ENCODE peak calls at places on chromosomes 11 and 22, in seven cellular contexts. P, V, O, F, E, H and X are unnamed samples.
A peak's percentile ranks its signal among the peaks of the same experiment; 100 is the strongest.

GRCh38 chr11:69460540-69461257 is 20.8 kb upstream of the LINC01488 start:
- DNase-seq in P (peak; percentile 95), V (no peak), O (no peak), E (no peak), H (peak; percentile 69), F (no peak), X (no peak)

GRCh38 chr11:127925430-127925829 is 661.9 kb downstream of the ETS1 start:
- DNase-seq in H (no peak), P (peak; percentile 48), V (no peak), F (no peak), O (no peak), E (no peak), X (no peak)

GRCh38 chr11:17810041-17810440 is 75.5 kb downstream of the KCNC1 start:
- DNase-seq in E (no peak), H (no peak), V (no peak), P (no peak), F (no peak), O (no peak), X (no peak)

GRCh38 chr11:88414385-88414861 is 76.9 kb upstream of the CTSC start:
- DNase-seq in E (no peak), F (no peak), P (peak; percentile 68), V (no peak), H (peak; percentile 86), O (no peak), X (no peak)

GRCh38 chr11:17397311-17398002 is 9.0 kb upstream of the KCNJ11 start:
- DNase-seq in H (no peak), P (no peak), V (no peak), E (no peak), O (no peak), F (no peak), X (no peak)

GRCh38 chr22:31086703-31087330 is 5.7 kb downstream of the SMTN start:
- DNase-seq in O (no peak), E (no peak), H (no peak), F (no peak), V (no peak), P (no peak), X (no peak)

GRCh38 chr11:23509023-23509422 is 648.7 kb upstream of the CCDC179 start:
- DNase-seq in V (no peak), H (peak; percentile 36), O (no peak), F (no peak), P (peak; percentile 88), E (no peak), X (no peak)

GRCh38 chr22:49368976-49369725 is 458.5 kb downstream of the BRD1 start:
- DNase-seq in H (no peak), E (peak; percentile 38), V (no peak), O (no peak), F (peak; percentile 21), P (no peak), X (no peak)

GRCh38 chr11:120384476-120384875 is 48.3 kb downstream of the ARHGEF12 start:
- DNase-seq in E (no peak), O (no peak), F (no peak), P (no peak), V (peak; percentile 38), H (no peak), X (no peak)

GRCh38 chr11:60625262-60625661 is 74.2 kb upstream of the MS4A8 start:
- DNase-seq in V (peak; percentile 83), P (peak; percentile 23), H (peak; percentile 1), O (no peak), E (no peak), F (peak; percentile 47), X (peak; percentile 30)

GRCh38 chr11:73759520-73760065 is 1.3 kb downstream of the RAB6A start:
- DNase-seq in F (no peak), V (peak; percentile 26), P (peak; percentile 23), O (no peak), H (peak; percentile 67), E (no peak), X (peak; percentile 49)

GRCh38 chr11:7471071-7471470 is 14.2 kb upstream of the OLFML1 start:
- DNase-seq in P (no peak), V (no peak), H (no peak), O (no peak), F (no peak), E (no peak), X (peak; percentile 73)

GRCh38 chr11:114479331-114479730 is 40.1 kb downstream of the REXO2 start:
- DNase-seq in V (no peak), F (no peak), E (no peak), H (peak; percentile 36), P (peak; percentile 28), O (no peak), X (no peak)

GRCh38 chr11:119550330-119550729 is 127.4 kb upstream of the THY1 start:
- DNase-seq in F (no peak), P (no peak), H (no peak), V (no peak), E (no peak), O (no peak), X (no peak)

GRCh38 chr11:85767277-85767676 is 43.7 kb downstream of the SYTL2 start:
- DNase-seq in F (no peak), P (no peak), V (no peak), E (no peak), H (no peak), O (no peak), X (no peak)

GRCh38 chr11:85682330-85683305 is 3.4 kb downstream of the CCDC89 start:
- DNase-seq in F (no peak), P (peak; percentile 47), O (no peak), H (no peak), V (no peak), E (no peak), X (peak; percentile 59)

GRCh38 chr11:109939176-109939810 is 153.9 kb upstream of the ZC3H12C start:
- DNase-seq in F (no peak), V (peak; percentile 85), H (peak; percentile 86), O (peak; percentile 40), P (peak; percentile 84), E (no peak), X (peak; percentile 50)
- H2BK120ac ChIP-seq in F (no peak overlapping the region), V (no peak overlapping the region), H (no peak overlapping the region), O (no peak overlapping the region), P (peak overlapping the region; percentile 36), E (no peak overlapping the region), X (no peak overlapping the region)

GRCh38 chr11:125074511-125075241 is 11.6 kb downstream of the SLC37A2 start:
- DNase-seq in F (peak; percentile 29), E (no peak), V (peak; percentile 71), O (no peak), P (no peak), H (no peak), X (no peak)

GRCh38 chr11:125076378-125076945 is 13.4 kb downstream of the SLC37A2 start:
- DNase-seq in E (no peak), F (no peak), O (no peak), H (no peak), P (no peak), V (no peak), X (no peak)

GRCh38 chr11:125075900-125076317 is 12.8 kb downstream of the SLC37A2 start:
- DNase-seq in P (no peak), F (no peak), H (peak; percentile 60), E (peak; percentile 44), V (no peak), O (no peak), X (no peak)

GRCh38 chr11:125073616-125074483 is 10.7 kb downstream of the SLC37A2 start:
- DNase-seq in V (no peak), O (no peak), F (no peak), P (no peak), E (peak; percentile 45), H (no peak), X (no peak)

DNA sequence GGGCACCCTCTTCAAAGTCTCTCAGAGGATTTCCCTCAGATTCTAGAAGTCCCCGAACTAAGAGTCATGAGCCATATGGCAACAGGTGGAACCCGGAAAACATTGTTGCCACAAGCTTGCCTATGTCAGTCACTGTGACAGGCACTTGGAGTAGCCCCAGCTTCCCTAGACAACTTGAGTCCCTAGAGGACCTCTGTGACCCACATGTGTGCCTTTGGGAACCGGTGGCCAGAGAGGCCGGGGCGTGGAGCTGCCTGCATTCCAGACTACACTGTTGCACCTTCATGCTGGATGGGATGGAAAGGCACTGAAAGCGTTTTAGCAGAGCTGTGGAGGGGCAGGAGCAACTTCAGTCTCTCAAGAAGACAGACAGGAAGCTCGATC is 12.1 kb downstream of the SLC37A2 start:
- DNase-seq in H (no peak), F (no peak), P (no peak), E (no peak), O (no peak), V (no peak), X (no peak)
- H2BK120ac ChIP-seq in H (no peak overlapping the region), F (no peak overlapping the region), P (no peak overlapping the region), E (no peak overlapping the region), O (no peak overlapping the region), V (no peak overlapping the region), X (no peak overlapping the region)

GRCh38 chr22:46251266-46251665 is 1.2 kb upstream of the CDPF1 start:
- DNase-seq in P (no peak), V (no peak), H (no peak), O (no peak), E (no peak), F (no peak), X (no peak)
- H2BK120ac ChIP-seq in P (no peak overlapping the region), V (no peak overlapping the region), H (no peak overlapping the region), O (no peak overlapping the region), E (no peak overlapping the region), F (no peak overlapping the region), X (no peak overlapping the region)

GRCh38 chr11:95549276-95549675 is 240.3 kb downstream of the FAM76B start:
- DNase-seq in P (no peak), H (no peak), F (no peak), V (no peak), O (no peak), E (no peak), X (no peak)

GRCh38 chr11:95547974-95548373 is 241.6 kb downstream of the FAM76B start:
- DNase-seq in E (no peak), P (no peak), O (no peak), F (no peak), V (no peak), H (no peak), X (no peak)

GRCh38 chr11:95545116-95545875 is 244.3 kb downstream of the FAM76B start:
- DNase-seq in E (no peak), H (no peak), P (no peak), O (no peak), F (no peak), V (no peak), X (no peak)

GRCh38 chr11:95544095-95544795 is 245.3 kb downstream of the FAM76B start:
- DNase-seq in H (peak; percentile 50), O (no peak), V (no peak), F (no peak), E (no peak), P (peak; percentile 57), X (no peak)

GRCh38 chr11:95547186-95547585 is 242.4 kb downstream of the FAM76B start:
- DNase-seq in H (no peak), F (no peak), E (no peak), V (no peak), O (no peak), P (no peak), X (no peak)
- H2BK120ac ChIP-seq in H (no peak overlapping the region), F (no peak overlapping the region), E (no peak overlapping the region), V (no peak overlapping the region), O (no peak overlapping the region), P (no peak overlapping the region), X (no peak overlapping the region)